ENCODE peak calls at places on chromosome 1, in eight cellular contexts. One of them, this sample, is unnamed.

GRCh38 chr1:228555074-228555989 is 68.2 kb downstream of the RNF187 start:
- DNase-seq in stimulated activated naive CD4-positive, alpha-beta T cell: peak; percentile 28
- DNase-seq in NCI-H69: no peak
- DNase-seq in brain pericyte: no peak
- DNase-seq in NCI-H226: no peak
- DNase-seq in lung: no peak
- DNase-seq in HFF-Myc: no peak
- DNase-seq in stimulated activated CD4-positive, alpha-beta T cell treated with anti-CD3 and anti-CD28 coated beads, Interleukin-4, amount 100 ng/mL, for 24 hours: peak; percentile 7
- DNase-seq in this sample: no peak

GRCh38 chr1:57578099-57578498 is 154.2 kb upstream of the DAB1 start:
- DNase-seq in stimulated activated naive CD4-positive, alpha-beta T cell: no peak
- DNase-seq in NCI-H69: no peak
- DNase-seq in brain pericyte: no peak
- DNase-seq in NCI-H226: no peak
- DNase-seq in lung: no peak
- DNase-seq in HFF-Myc: no peak
- DNase-seq in stimulated activated CD4-positive, alpha-beta T cell treated with anti-CD3 and anti-CD28 coated beads, Interleukin-4, amount 100 ng/mL, for 24 hours: no peak
- DNase-seq in this sample: no peak

GRCh38 chr1:224502459-224503160 is 68.0 kb upstream of the WDR26 start:
- DNase-seq in stimulated activated naive CD4-positive, alpha-beta T cell: no peak
- DNase-seq in NCI-H69: peak; percentile 99
- DNase-seq in brain pericyte: no peak
- DNase-seq in NCI-H226: no peak
- DNase-seq in lung: no peak
- DNase-seq in HFF-Myc: no peak
- DNase-seq in stimulated activated CD4-positive, alpha-beta T cell treated with anti-CD3 and anti-CD28 coated beads, Interleukin-4, amount 100 ng/mL, for 24 hours: no peak
- DNase-seq in this sample: no peak

GRCh38 chr1:30368841-30369240 is 354.5 kb downstream of the MATN1 start:
- DNase-seq in stimulated activated naive CD4-positive, alpha-beta T cell: no peak
- DNase-seq in NCI-H69: peak; percentile 22
- DNase-seq in brain pericyte: no peak
- DNase-seq in NCI-H226: no peak
- DNase-seq in lung: peak; percentile 13
- DNase-seq in HFF-Myc: no peak
- DNase-seq in stimulated activated CD4-positive, alpha-beta T cell treated with anti-CD3 and anti-CD28 coated beads, Interleukin-4, amount 100 ng/mL, for 24 hours: no peak
- DNase-seq in this sample: no peak

GRCh38 chr1:47495176-47495713 is 57.4 kb downstream of the FOXD2 start:
- DNase-seq in stimulated activated naive CD4-positive, alpha-beta T cell: no peak
- DNase-seq in NCI-H69: no peak
- DNase-seq in brain pericyte: no peak
- DNase-seq in NCI-H226: no peak
- DNase-seq in lung: no peak
- DNase-seq in HFF-Myc: no peak
- DNase-seq in stimulated activated CD4-positive, alpha-beta T cell treated with anti-CD3 and anti-CD28 coated beads, Interleukin-4, amount 100 ng/mL, for 24 hours: no peak
- DNase-seq in this sample: no peak

GRCh38 chr1:244212219-244212618 is 161.1 kb downstream of the ZBTB18 start:
- DNase-seq in stimulated activated naive CD4-positive, alpha-beta T cell: no peak
- DNase-seq in NCI-H69: no peak
- DNase-seq in brain pericyte: no peak
- DNase-seq in NCI-H226: no peak
- DNase-seq in lung: no peak
- DNase-seq in HFF-Myc: no peak
- DNase-seq in stimulated activated CD4-positive, alpha-beta T cell treated with anti-CD3 and anti-CD28 coated beads, Interleukin-4, amount 100 ng/mL, for 24 hours: no peak
- DNase-seq in this sample: no peak

GRCh38 chr1:52733368-52733767 is 7.1 kb downstream of the ZYG11B start:
- DNase-seq in stimulated activated naive CD4-positive, alpha-beta T cell: no peak
- DNase-seq in NCI-H69: no peak
- DNase-seq in brain pericyte: no peak
- DNase-seq in NCI-H226: no peak
- DNase-seq in lung: no peak
- DNase-seq in HFF-Myc: no peak
- DNase-seq in stimulated activated CD4-positive, alpha-beta T cell treated with anti-CD3 and anti-CD28 coated beads, Interleukin-4, amount 100 ng/mL, for 24 hours: no peak
- DNase-seq in this sample: no peak

GRCh38 chr1:90402893-90403849 is 313.9 kb downstream of the BARHL2 start:
- DNase-seq in stimulated activated naive CD4-positive, alpha-beta T cell: no peak
- DNase-seq in NCI-H69: peak; percentile 90
- DNase-seq in brain pericyte: no peak
- DNase-seq in NCI-H226: peak; percentile 98
- DNase-seq in lung: peak; percentile 42
- DNase-seq in HFF-Myc: peak; percentile 84
- DNase-seq in stimulated activated CD4-positive, alpha-beta T cell treated with anti-CD3 and anti-CD28 coated beads, Interleukin-4, amount 100 ng/mL, for 24 hours: no peak
- DNase-seq in this sample: peak; percentile 57

GRCh38 chr1:211800925-211801607 is 29.5 kb downstream of the LPGAT1 start:
- DNase-seq in stimulated activated naive CD4-positive, alpha-beta T cell: no peak
- DNase-seq in NCI-H69: no peak
- DNase-seq in brain pericyte: no peak
- DNase-seq in NCI-H226: no peak
- DNase-seq in lung: no peak
- DNase-seq in HFF-Myc: no peak
- DNase-seq in stimulated activated CD4-positive, alpha-beta T cell treated with anti-CD3 and anti-CD28 coated beads, Interleukin-4, amount 100 ng/mL, for 24 hours: no peak
- DNase-seq in this sample: no peak

GRCh38 chr1:113929750-113930498 is 800 bp downstream of the HIPK1 start:
- DNase-seq in stimulated activated naive CD4-positive, alpha-beta T cell: peak; percentile 77
- DNase-seq in NCI-H69: peak; percentile 59
- DNase-seq in brain pericyte: no peak
- DNase-seq in NCI-H226: no peak
- DNase-seq in lung: peak; percentile 57
- DNase-seq in HFF-Myc: no peak
- DNase-seq in stimulated activated CD4-positive, alpha-beta T cell treated with anti-CD3 and anti-CD28 coated beads, Interleukin-4, amount 100 ng/mL, for 24 hours: peak; percentile 65
- DNase-seq in this sample: no peak

GRCh38 chr1:185297986-185298385 is 19.1 kb downstream of the IVNS1ABP start:
- DNase-seq in stimulated activated naive CD4-positive, alpha-beta T cell: no peak
- DNase-seq in NCI-H69: no peak
- DNase-seq in brain pericyte: no peak
- DNase-seq in NCI-H226: peak; percentile 33
- DNase-seq in lung: no peak
- DNase-seq in HFF-Myc: no peak
- DNase-seq in stimulated activated CD4-positive, alpha-beta T cell treated with anti-CD3 and anti-CD28 coated beads, Interleukin-4, amount 100 ng/mL, for 24 hours: no peak
- DNase-seq in this sample: no peak

GRCh38 chr1:230815277-230815676 is 53.0 kb downstream of the C1orf198 start:
- DNase-seq in stimulated activated naive CD4-positive, alpha-beta T cell: no peak
- DNase-seq in NCI-H69: no peak
- DNase-seq in brain pericyte: no peak
- DNase-seq in NCI-H226: no peak
- DNase-seq in lung: no peak
- DNase-seq in HFF-Myc: no peak
- DNase-seq in stimulated activated CD4-positive, alpha-beta T cell treated with anti-CD3 and anti-CD28 coated beads, Interleukin-4, amount 100 ng/mL, for 24 hours: no peak
- DNase-seq in this sample: no peak

GRCh38 chr1:4778056-4778455 is 123.6 kb downstream of the AJAP1 start:
- DNase-seq in stimulated activated naive CD4-positive, alpha-beta T cell: no peak
- DNase-seq in NCI-H69: no peak
- DNase-seq in brain pericyte: no peak
- DNase-seq in NCI-H226: no peak
- DNase-seq in lung: no peak
- DNase-seq in HFF-Myc: no peak
- DNase-seq in stimulated activated CD4-positive, alpha-beta T cell treated with anti-CD3 and anti-CD28 coated beads, Interleukin-4, amount 100 ng/mL, for 24 hours: no peak
- DNase-seq in this sample: no peak

GRCh38 chr1:158286487-158286886 is 3.2 kb upstream of the CD1C start:
- DNase-seq in stimulated activated naive CD4-positive, alpha-beta T cell: no peak
- DNase-seq in NCI-H69: no peak
- DNase-seq in brain pericyte: no peak
- DNase-seq in NCI-H226: no peak
- DNase-seq in lung: no peak
- DNase-seq in HFF-Myc: no peak
- DNase-seq in stimulated activated CD4-positive, alpha-beta T cell treated with anti-CD3 and anti-CD28 coated beads, Interleukin-4, amount 100 ng/mL, for 24 hours: no peak
- DNase-seq in this sample: no peak

GRCh38 chr1:47439151-47440051 is 1.6 kb downstream of the FOXD2 start:
- DNase-seq in stimulated activated naive CD4-positive, alpha-beta T cell: no peak
- DNase-seq in NCI-H69: no peak
- DNase-seq in brain pericyte: no peak
- DNase-seq in NCI-H226: no peak
- DNase-seq in lung: no peak
- DNase-seq in HFF-Myc: no peak
- DNase-seq in stimulated activated CD4-positive, alpha-beta T cell treated with anti-CD3 and anti-CD28 coated beads, Interleukin-4, amount 100 ng/mL, for 24 hours: no peak
- DNase-seq in this sample: no peak

GRCh38 chr1:81424056-81424455 is 376.7 kb upstream of the ADGRL2 start:
- DNase-seq in stimulated activated naive CD4-positive, alpha-beta T cell: no peak
- DNase-seq in NCI-H69: no peak
- DNase-seq in brain pericyte: no peak
- DNase-seq in NCI-H226: no peak
- DNase-seq in lung: no peak
- DNase-seq in HFF-Myc: no peak
- DNase-seq in stimulated activated CD4-positive, alpha-beta T cell treated with anti-CD3 and anti-CD28 coated beads, Interleukin-4, amount 100 ng/mL, for 24 hours: no peak
- DNase-seq in this sample: no peak

GRCh38 chr1:2271134-2271785 is 43.1 kb downstream of the SKI start:
- DNase-seq in stimulated activated naive CD4-positive, alpha-beta T cell: no peak
- DNase-seq in NCI-H69: no peak
- DNase-seq in brain pericyte: no peak
- DNase-seq in NCI-H226: no peak
- DNase-seq in lung: no peak
- DNase-seq in HFF-Myc: no peak
- DNase-seq in stimulated activated CD4-positive, alpha-beta T cell treated with anti-CD3 and anti-CD28 coated beads, Interleukin-4, amount 100 ng/mL, for 24 hours: no peak
- DNase-seq in this sample: no peak

GRCh38 chr1:55632058-55632457 is 416.9 kb upstream of the USP24 start:
- DNase-seq in stimulated activated naive CD4-positive, alpha-beta T cell: no peak
- DNase-seq in NCI-H69: no peak
- DNase-seq in brain pericyte: no peak
- DNase-seq in NCI-H226: peak; percentile 26
- DNase-seq in lung: no peak
- DNase-seq in HFF-Myc: no peak
- DNase-seq in stimulated activated CD4-positive, alpha-beta T cell treated with anti-CD3 and anti-CD28 coated beads, Interleukin-4, amount 100 ng/mL, for 24 hours: no peak
- DNase-seq in this sample: no peak

GRCh38 chr1:53073899-53074311 is 11.9 kb downstream of the PODN start:
- DNase-seq in stimulated activated naive CD4-positive, alpha-beta T cell: no peak
- DNase-seq in NCI-H69: peak; percentile 30
- DNase-seq in brain pericyte: no peak
- DNase-seq in NCI-H226: no peak
- DNase-seq in lung: no peak
- DNase-seq in HFF-Myc: no peak
- DNase-seq in stimulated activated CD4-positive, alpha-beta T cell treated with anti-CD3 and anti-CD28 coated beads, Interleukin-4, amount 100 ng/mL, for 24 hours: no peak
- DNase-seq in this sample: no peak

GRCh38 chr1:9413143-9413876 is 120.6 kb downstream of the SPSB1 start:
- DNase-seq in stimulated activated naive CD4-positive, alpha-beta T cell: no peak
- DNase-seq in NCI-H69: no peak
- DNase-seq in brain pericyte: peak; percentile 78
- DNase-seq in NCI-H226: peak; percentile 72
- DNase-seq in lung: no peak
- DNase-seq in HFF-Myc: peak; percentile 55
- DNase-seq in stimulated activated CD4-positive, alpha-beta T cell treated with anti-CD3 and anti-CD28 coated beads, Interleukin-4, amount 100 ng/mL, for 24 hours: peak; percentile 71
- DNase-seq in this sample: no peak

GRCh38 chr1:58814251-58815068 is 30.6 kb upstream of the JUN start:
- DNase-seq in stimulated activated naive CD4-positive, alpha-beta T cell: no peak
- DNase-seq in NCI-H69: no peak
- DNase-seq in brain pericyte: no peak
- DNase-seq in NCI-H226: no peak
- DNase-seq in lung: peak; percentile 77
- DNase-seq in HFF-Myc: no peak
- DNase-seq in stimulated activated CD4-positive, alpha-beta T cell treated with anti-CD3 and anti-CD28 coated beads, Interleukin-4, amount 100 ng/mL, for 24 hours: no peak
- DNase-seq in this sample: no peak

GRCh38 chr1:246213502-246213901 is 293.6 kb downstream of the SMYD3 start:
- DNase-seq in stimulated activated naive CD4-positive, alpha-beta T cell: no peak
- DNase-seq in NCI-H69: no peak
- DNase-seq in brain pericyte: no peak
- DNase-seq in NCI-H226: no peak
- DNase-seq in lung: no peak
- DNase-seq in HFF-Myc: no peak
- DNase-seq in stimulated activated CD4-positive, alpha-beta T cell treated with anti-CD3 and anti-CD28 coated beads, Interleukin-4, amount 100 ng/mL, for 24 hours: no peak
- DNase-seq in this sample: no peak

GRCh38 chr1:78226784-78227183 is 181.0 kb downstream of the GIPC2 start:
- DNase-seq in stimulated activated naive CD4-positive, alpha-beta T cell: no peak
- DNase-seq in NCI-H69: no peak
- DNase-seq in brain pericyte: no peak
- DNase-seq in NCI-H226: no peak
- DNase-seq in lung: no peak
- DNase-seq in HFF-Myc: no peak
- DNase-seq in stimulated activated CD4-positive, alpha-beta T cell treated with anti-CD3 and anti-CD28 coated beads, Interleukin-4, amount 100 ng/mL, for 24 hours: no peak
- DNase-seq in this sample: no peak

GRCh38 chr1:184910596-184910995 is 63.7 kb downstream of the NIBAN1 start:
- DNase-seq in stimulated activated naive CD4-positive, alpha-beta T cell: no peak
- DNase-seq in NCI-H69: no peak
- DNase-seq in brain pericyte: no peak
- DNase-seq in NCI-H226: peak; percentile 78
- DNase-seq in lung: peak; percentile 57
- DNase-seq in HFF-Myc: no peak
- DNase-seq in stimulated activated CD4-positive, alpha-beta T cell treated with anti-CD3 and anti-CD28 coated beads, Interleukin-4, amount 100 ng/mL, for 24 hours: no peak
- DNase-seq in this sample: no peak

GRCh38 chr1:7341145-7341900 is 429.8 kb upstream of the VAMP3 start:
- DNase-seq in stimulated activated naive CD4-positive, alpha-beta T cell: no peak
- DNase-seq in NCI-H69: peak; percentile 74
- DNase-seq in brain pericyte: no peak
- DNase-seq in NCI-H226: no peak
- DNase-seq in lung: no peak
- DNase-seq in HFF-Myc: no peak
- DNase-seq in stimulated activated CD4-positive, alpha-beta T cell treated with anti-CD3 and anti-CD28 coated beads, Interleukin-4, amount 100 ng/mL, for 24 hours: no peak
- DNase-seq in this sample: no peak

GRCh38 chr1:63701187-63701586 is 72.6 kb upstream of the ROR1 start:
- DNase-seq in stimulated activated naive CD4-positive, alpha-beta T cell: no peak
- DNase-seq in NCI-H69: peak; percentile 86
- DNase-seq in brain pericyte: no peak
- DNase-seq in NCI-H226: no peak
- DNase-seq in lung: peak; percentile 68
- DNase-seq in HFF-Myc: no peak
- DNase-seq in stimulated activated CD4-positive, alpha-beta T cell treated with anti-CD3 and anti-CD28 coated beads, Interleukin-4, amount 100 ng/mL, for 24 hours: no peak
- DNase-seq in this sample: no peak

GRCh38 chr1:154115180-154115579 is 39.7 kb downstream of the NUP210L start:
- DNase-seq in stimulated activated naive CD4-positive, alpha-beta T cell: no peak
- DNase-seq in NCI-H69: no peak
- DNase-seq in brain pericyte: no peak
- DNase-seq in NCI-H226: no peak
- DNase-seq in lung: no peak
- DNase-seq in HFF-Myc: no peak
- DNase-seq in stimulated activated CD4-positive, alpha-beta T cell treated with anti-CD3 and anti-CD28 coated beads, Interleukin-4, amount 100 ng/mL, for 24 hours: no peak
- DNase-seq in this sample: no peak

GRCh38 chr1:48678684-48679083 is 98.0 kb downstream of the BEND5 start:
- DNase-seq in stimulated activated naive CD4-positive, alpha-beta T cell: no peak
- DNase-seq in NCI-H69: no peak
- DNase-seq in brain pericyte: no peak
- DNase-seq in NCI-H226: no peak
- DNase-seq in lung: no peak
- DNase-seq in HFF-Myc: no peak
- DNase-seq in stimulated activated CD4-positive, alpha-beta T cell treated with anti-CD3 and anti-CD28 coated beads, Interleukin-4, amount 100 ng/mL, for 24 hours: no peak
- DNase-seq in this sample: no peak

This sample was measured in glomerular endothelial cell.